ENCODE peak calls at places on chromosomes 3 and 15, in four cellular contexts. K is stimulated activated CD4-positive, alpha-beta T cell treated with anti-CD3 and anti-CD28 coated beads, Interleukin-1b, Interleukin-23, amount 100 ng/mL, for 4 hours; W is IMR-90; F is NCI-H510A treated with DMSO at 0.1 percent for 48 hours. Z is an unnamed sample.

GRCh38 chr3:53921296-53921695 is 29.6 kb upstream of the SELENOK start:
- DNase-seq in K (no peak), W (peak; percentile 8), F (no peak), Z (no peak)

GRCh38 chr15:95235033-95235432 is 1003.7 kb downstream of the MCTP2 start:
- DNase-seq in K (no peak), W (no peak), F (no peak), Z (no peak)

GRCh38 chr15:99361541-99362185 is 110.4 kb downstream of the LRRC28 start:
- DNase-seq in K (no peak), W (peak; percentile 42), F (no peak), Z (no peak)

GRCh38 chr3:67461667-67462142 is 192.7 kb downstream of the SUCLG2 start:
- DNase-seq in K (no peak), W (peak; percentile 63), F (no peak), Z (no peak)

GRCh38 chr3:197545111-197545510 is 10.7 kb downstream of the BDH1 start:
- DNase-seq in K (no peak), W (no peak), F (no peak), Z (no peak)

GRCh38 chr15:36724493-36724892 is 145.1 kb downstream of the CDIN1 start:
- DNase-seq in K (no peak), W (no peak), F (no peak), Z (no peak)

GRCh38 chr3:128133273-128133883 is 9.8 kb upstream of the RUVBL1 start:
- DNase-seq in K (peak; percentile 32), W (peak; percentile 70), F (peak; percentile 36), Z (peak; percentile 26)

GRCh38 chr15:39597751-39598185 is 16.9 kb downstream of the THBS1 start:
- DNase-seq in K (no peak), W (peak; percentile 83), F (no peak), Z (no peak)

GRCh38 chr3:197186887-197187588 is 111.4 kb downstream of the DLG1 start:
- DNase-seq in K (no peak), W (peak; percentile 66), F (peak; percentile 92), Z (no peak)

GRCh38 chr15:52383100-52383588 is 87.5 kb upstream of the MYO5C start:
- DNase-seq in K (no peak), W (peak; percentile 45), F (no peak), Z (no peak)

GRCh38 chr3:132071043-132071442 is 36.2 kb upstream of the CPNE4 start:
- DNase-seq in K (no peak), W (no peak), F (peak; percentile 31), Z (no peak)

GRCh38 chr3:189712906-189713483 is 81.8 kb downstream of the TP63 start:
- DNase-seq in K (no peak), W (peak; percentile 29), F (peak; percentile 96), Z (no peak)

GRCh38 chr3:130243808-130244207 is 101.7 kb upstream of the COL6A5 start:
- DNase-seq in K (no peak), W (no peak), F (no peak), Z (no peak)

GRCh38 chr3:14877404-14877803 is 58.6 kb downstream of the FGD5 start:
- DNase-seq in K (no peak), W (no peak), F (no peak), Z (no peak)

GRCh38 chr3:21292971-21293370 is 458.0 kb downstream of the ZNF385D start:
- DNase-seq in K (no peak), W (no peak), F (no peak), Z (no peak)

GRCh38 chr3:64651791-64652241 is 36.0 kb downstream of the ADAMTS9 start:
- DNase-seq in K (no peak), W (no peak), F (no peak), Z (no peak)

GRCh38 chr15:89492934-89493631 is 3.3 kb downstream of the RHCG start:
- DNase-seq in K (no peak), W (no peak), F (no peak), Z (no peak)

GRCh38 chr15:58877999-58878825 is 55.3 kb downstream of the SLTM start:
- DNase-seq in K (no peak), W (no peak), F (no peak), Z (no peak)

GRCh38 chr3:12947504-12948369 is 106.4 kb upstream of the RPL32 start:
- DNase-seq in K (no peak), W (peak; percentile 68), F (no peak), Z (no peak)

GRCh38 chr3:98962189-98962930 is 60.9 kb upstream of the DCBLD2 start:
- DNase-seq in K (no peak), W (peak; percentile 96), F (no peak), Z (no peak)

GRCh38 chr3:186380622-186381380 is 18.8 kb upstream of the DGKG start:
- DNase-seq in K (no peak), W (peak; percentile 25), F (no peak), Z (no peak)

GRCh38 chr15:78051622-78052405 is 25.7 kb downstream of the TBC1D2B start:
- DNase-seq in K (no peak), W (peak; percentile 56), F (no peak), Z (no peak)

GRCh38 chr15:84079885-84080777 is 155.4 kb upstream of the GOLGA6L4 start:
- DNase-seq in K (peak; percentile 12), W (peak; percentile 3), F (peak; percentile 34), Z (peak; percentile 6)

GRCh38 chr15:29322407-29322806 is 52.8 kb upstream of the NSMCE3 start:
- DNase-seq in K (no peak), W (peak; percentile 35), F (peak; percentile 55), Z (no peak)

GRCh38 chr3:190534386-190534785 is 20.5 kb downstream of the IL1RAP start:
- DNase-seq in K (no peak), W (no peak), F (no peak), Z (no peak)